ENCODE peak calls at places on chromosomes 1 and 21, in seven cellular contexts. M is IMR-90; A is PC-3; W is endodermal cell; R is left lung; F is adrenal gland; D is CD8-positive, alpha-beta T cell. P is an unnamed sample. For H3K9me3, the result is how much of the 10 kb centered on the place peaks cover.

GRCh38 chr1:173886746-173887611 is 18.8 kb downstream of the ZBTB37 start:
- DNase-seq in R (no peak), D (no peak), F (no peak), M (no peak), A (no peak), W (no peak), P (no peak)

GRCh38 chr1:193408782-193409293 is 222.4 kb upstream of the B3GALT2 start:
- DNase-seq in F (peak), W (no peak), A (no peak), M (peak), R (peak), D (no peak), P (peak)

GRCh38 chr1:15900662-15901279 is 53.3 kb downstream of the SPEN start:
- DNase-seq in W (no peak), A (no peak), F (no peak), M (no peak), R (no peak), D (no peak), P (no peak)

GRCh38 chr21:45405819-45406762 is 1.1 kb downstream of the COL18A1 start:
- DNase-seq in A (peak), W (peak), F (peak), M (peak), R (peak), D (no peak), P (no peak)

GRCh38 chr1:64495878-64496277 is 25.9 kb downstream of the CACHD1 start:
- DNase-seq in M (no peak), W (no peak), F (no peak), A (peak), D (no peak), R (no peak), P (no peak)

GRCh38 chr1:11617314-11617713 is 36.9 kb downstream of the FBXO2 start:
- DNase-seq in D (no peak), A (peak), R (no peak), M (no peak), W (no peak), F (no peak), P (no peak)

GRCh38 chr21:36297555-36297937 is 22.5 kb upstream of the MORC3 start:
- DNase-seq in D (no peak), F (no peak), M (no peak), A (no peak), R (no peak), W (no peak), P (no peak)

GRCh38 chr1:116268211-116268610 is 104.8 kb upstream of the ATP1A1 start:
- DNase-seq in M (no peak), R (peak), A (peak), W (no peak), D (no peak), F (peak), P (peak)

GRCh38 chr1:225888898-225889690 is at the start of gene LEFTY1:
- DNase-seq in M (no peak), W (peak), A (no peak), F (no peak), R (no peak), D (no peak), P (peak)

GRCh38 chr1:189939967-189940366 is 537.7 kb downstream of the BRINP3 start:
- DNase-seq in W (no peak), R (no peak), D (no peak), M (peak), A (peak), F (no peak), P (no peak)

GRCh38 chr1:150161747-150162581 is 12.2 kb downstream of the PLEKHO1 start:
- DNase-seq in D (no peak), F (no peak), M (peak), W (no peak), A (no peak), R (no peak), P (peak)

GRCh38 chr1:178682886-178683285 is 42.2 kb upstream of the RALGPS2 start:
- DNase-seq in W (no peak), M (no peak), F (no peak), R (no peak), D (no peak), A (no peak), P (no peak)

GRCh38 chr1:178682429-178682828 is 42.6 kb upstream of the RALGPS2 start:
- DNase-seq in W (no peak), R (no peak), A (peak), D (no peak), M (no peak), F (no peak), P (no peak)

GRCh38 chr1:178683304-178683703 is 41.7 kb upstream of the RALGPS2 start:
- DNase-seq in W (no peak), M (no peak), A (no peak), R (no peak), F (peak), D (no peak), P (no peak)

GRCh38 chr1:178684542-178685000 is 40.5 kb upstream of the RALGPS2 start:
- DNase-seq in D (no peak), A (peak), W (no peak), R (no peak), F (no peak), M (peak), P (peak)

DNA sequence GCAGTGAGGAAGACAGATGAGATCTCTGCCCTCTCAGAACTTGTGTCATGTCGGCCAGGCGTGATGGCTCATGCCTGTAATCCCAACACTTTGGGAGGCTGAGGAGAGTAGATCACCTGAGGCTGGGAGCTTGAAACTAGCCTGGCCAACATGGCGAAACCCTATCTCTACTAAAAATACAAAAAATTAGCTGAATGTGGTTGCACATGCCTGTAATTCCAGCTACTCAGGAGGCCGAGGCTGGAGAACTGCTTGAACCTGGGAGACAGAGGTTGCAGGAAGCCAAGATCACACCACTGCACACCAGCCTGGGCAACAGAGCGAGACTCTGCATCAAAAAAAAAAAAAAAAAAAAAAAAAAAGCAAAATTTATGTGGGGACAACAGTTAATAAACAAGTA is 40.9 kb upstream of the RALGPS2 start:
- DNase-seq in R (no peak), M (no peak), D (no peak), W (no peak), A (no peak), F (no peak), P (no peak)
- H3K27ac ChIP-seq in R (no peak), M (peak), D (no peak), W (no peak), A (peak), F (no peak), P (no peak)

GRCh38 chr1:23525558-23526174 is 5.4 kb downstream of the E2F2 start:
- DNase-seq in R (no peak), A (no peak), M (no peak), W (no peak), D (no peak), F (no peak), P (no peak)
- H3K4me3 ChIP-seq in R (no peak), A (no peak), M (no peak), W (no peak), D (peak), F (no peak), P (no peak)

DNA sequence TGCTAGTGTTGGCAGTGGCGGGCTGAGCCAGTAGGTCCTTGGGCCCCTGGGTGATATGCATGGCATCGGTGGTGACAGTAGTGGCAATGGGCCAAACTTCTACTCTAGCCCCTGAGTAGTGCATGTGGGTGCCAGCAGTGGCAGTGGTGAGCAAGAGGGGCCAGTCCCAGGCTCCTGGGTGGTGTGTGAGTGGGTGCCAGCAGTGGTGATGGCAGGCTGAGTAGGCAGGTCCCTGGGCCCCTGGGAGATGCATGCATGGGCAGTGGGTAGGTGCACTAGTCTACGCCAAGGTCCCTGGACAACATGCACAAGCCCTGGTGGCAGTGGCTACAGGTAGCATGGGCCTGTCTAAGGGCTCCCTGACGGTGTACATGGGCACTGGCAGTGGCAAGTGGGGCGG is 24.6 kb upstream of the TTC22 start:
- DNase-seq in D (no peak), M (no peak), W (no peak), R (no peak), F (no peak), A (no peak), P (no peak)
- H3K9me3 ChIP-seq in D (under half), M (under half), W (under half), R (under half), F (under half), A (under half), P (under half)

GRCh38 chr1:59179673-59180072 is 117.2 kb upstream of the FGGY start:
- DNase-seq in W (no peak), A (peak), R (no peak), F (no peak), D (no peak), M (peak), P (no peak)
- H3K27ac ChIP-seq in W (no peak), A (no peak), R (no peak), F (no peak), D (no peak), M (peak), P (no peak)

GRCh38 chr1:109687641-109688499 is at the start of gene GSTM1:
- DNase-seq in R (peak), M (no peak), D (peak), A (no peak), F (no peak), W (peak), P (peak)
- H3K4me3 ChIP-seq in R (peak), M (no peak), D (peak), A (no peak), F (no peak), W (no peak), P (no peak)

P was measured in cardiac muscle cell.